ENCODE peak calls at places on chromosomes 5 and 9, in seven cellular contexts. I is stimulated activated CD4-positive, alpha-beta T cell treated with anti-CD3 and anti-CD28 coated beads, Interleukin-12 subunit alpha, Interleukin-12 subunit beta, amount 100 ng/mL, for 48 hours; G is foreskin fibroblast; N is C1 segment of cervical spinal cord; T is left ventricle myocardium superior; Y is epithelial cell of esophagus; K is activated CD4-positive, alpha-beta memory T cell treated with anti-CD3 and anti-CD28 coated beads, Interleukin-2, amount 10 ng/mL, durations not matched to agents 7 days and 5 days. W is an unnamed sample.

GRCh38 chr9:108161520-108161919 is 672.0 kb upstream of the KLF4 start:
- DNase-seq in Y (no peak), G (no peak), I (no peak), T (no peak), N (no peak), K (no peak), W (no peak)

GRCh38 chr5:79146352-79146751 is 34.7 kb downstream of the BHMT start:
- DNase-seq in T (no peak), I (no peak), Y (peak; percentile 92), G (no peak), N (no peak), K (no peak), W (no peak)

GRCh38 chr5:67414712-67415111 is 218.1 kb upstream of the CD180 start:
- DNase-seq in T (no peak), I (no peak), Y (peak; percentile 58), N (no peak), G (peak; percentile 52), K (no peak), W (no peak)

GRCh38 chr5:150209020-150209635 is 19.3 kb downstream of the SLC6A7 start:
- DNase-seq in N (peak; percentile 7), G (no peak), Y (peak; percentile 95), I (no peak), K (no peak), T (no peak), W (peak; percentile 74)

GRCh38 chr5:173197375-173197891 is 37.6 kb downstream of the NKX2-5 start:
- DNase-seq in Y (no peak), K (no peak), I (no peak), N (no peak), T (peak; percentile 34), G (no peak), W (no peak)

GRCh38 chr9:138114501-138115245 is 237.1 kb downstream of the CACNA1B start:
- DNase-seq in I (no peak), K (no peak), T (no peak), G (no peak), N (no peak), Y (no peak), W (peak; percentile 9)

GRCh38 chr5:11851402-11851801 is 52.8 kb downstream of the CTNND2 start:
- DNase-seq in T (no peak), I (no peak), K (no peak), Y (peak; percentile 81), G (no peak), N (no peak), W (no peak)

GRCh38 chr5:56760723-56761122 is 54.6 kb upstream of the MAP3K1 start:
- DNase-seq in T (no peak), G (no peak), N (no peak), Y (no peak), K (no peak), I (no peak), W (no peak)

GRCh38 chr9:85639675-85640186 is 102.0 kb downstream of the AGTPBP1 start:
- DNase-seq in Y (no peak), G (no peak), K (no peak), T (no peak), I (no peak), N (no peak), W (no peak)

GRCh38 chr5:150778517-150779396 is at the start of gene SMIM3:
- DNase-seq in G (peak; percentile 85), K (peak; percentile 76), I (peak; percentile 44), N (peak; percentile 31), T (peak; percentile 92), Y (peak; percentile 71), W (peak; percentile 59)

GRCh38 chr5:145945620-145946111 is 9.3 kb downstream of the SH3RF2 start:
- DNase-seq in K (no peak), G (no peak), T (no peak), N (no peak), I (no peak), Y (no peak), W (no peak)

GRCh38 chr5:134131165-134131564 is 16.7 kb downstream of the TCF7 start:
- DNase-seq in G (no peak), T (no peak), I (no peak), K (no peak), N (no peak), Y (no peak), W (peak; percentile 41)

GRCh38 chr5:167863883-167864282 is 427.6 kb upstream of the WWC1 start:
- DNase-seq in T (no peak), G (no peak), Y (no peak), N (no peak), K (no peak), I (no peak), W (no peak)

GRCh38 chr9:119924736-119925135 is 555.5 kb upstream of the BRINP1 start:
- DNase-seq in Y (no peak), K (no peak), T (no peak), G (no peak), N (no peak), I (no peak), W (no peak)

GRCh38 chr5:119398713-119399492 is 43.1 kb downstream of the TNFAIP8 start:
- DNase-seq in T (peak; percentile 75), I (no peak), K (no peak), N (no peak), Y (peak; percentile 45), G (peak; percentile 75), W (no peak)

GRCh38 chr5:122741681-122742080 is 33.2 kb upstream of the SNX2 start:
- DNase-seq in K (no peak), G (no peak), Y (peak; percentile 37), T (no peak), N (no peak), I (no peak), W (no peak)

GRCh38 chr9:121721770-121722169 is 70.3 kb downstream of the DAB2IP start:
- DNase-seq in N (no peak), K (no peak), Y (no peak), G (peak; percentile 79), T (peak; percentile 77), I (no peak), W (no peak)

GRCh38 chr5:82365744-82366228 is 87.6 kb upstream of the RPS23 start:
- DNase-seq in T (no peak), K (no peak), G (peak; percentile 62), I (peak; percentile 54), N (no peak), Y (peak; percentile 98), W (no peak)

GRCh38 chr9:83649080-83649479 is 26.1 kb downstream of the IDNK start:
- DNase-seq in I (peak; percentile 64), Y (peak; percentile 54), T (peak; percentile 80), K (peak; percentile 75), N (peak; percentile 24), G (peak; percentile 16), W (peak; percentile 87)

GRCh38 chr5:5751987-5752386 is 329.5 kb downstream of the ICE1 start:
- DNase-seq in G (no peak), Y (no peak), K (no peak), I (no peak), T (no peak), N (no peak), W (no peak)

GRCh38 chr5:176616520-176616919 is 6.6 kb upstream of the GPRIN1 start:
- DNase-seq in Y (no peak), G (no peak), K (no peak), T (no peak), N (no peak), I (no peak), W (no peak)

GRCh38 chr9:96021616-96022444 is 146.3 kb downstream of the ERCC6L2 start:
- DNase-seq in T (peak; percentile 50), K (no peak), I (no peak), Y (no peak), G (no peak), N (peak; percentile 73), W (no peak)

GRCh38 chr5:173501922-173502321 is 114.5 kb downstream of the BOD1 start:
- DNase-seq in N (no peak), I (no peak), G (no peak), T (no peak), K (no peak), Y (no peak), W (no peak)

GRCh38 chr5:157926953-157927352 is 68.0 kb upstream of the CLINT1 start:
- DNase-seq in G (no peak), I (no peak), N (no peak), K (no peak), T (no peak), Y (no peak), W (no peak)

W was measured in Peyer's patch.